ENCODE peak calls at places on chromosomes 2 and 18, in eight cellular contexts. One of them, this sample, is unnamed.

GRCh38 chr2:28400434-28400833 is 7.8 kb downstream of the FOSL2 start:
- DNase-seq in astrocyte of the cerebellum: no peak
- DNase-seq in foreskin fibroblast: no peak
- DNase-seq in RWPE2: no peak
- DNase-seq in fibroblast of lung: no peak
- DNase-seq in osteocyte: no peak
- DNase-seq in lung: no peak
- DNase-seq in GM12864: no peak
- DNase-seq in this sample: no peak

GRCh38 chr18:9985641-9986040 is 71.8 kb downstream of the VAPA start:
- DNase-seq in osteocyte: no peak
- DNase-seq in astrocyte of the cerebellum: no peak
- DNase-seq in lung: peak
- DNase-seq in foreskin fibroblast: no peak
- DNase-seq in GM12864: no peak
- DNase-seq in RWPE2: no peak
- DNase-seq in fibroblast of lung: no peak
- DNase-seq in this sample: no peak

GRCh38 chr18:35775887-35776286 is 194.3 kb downstream of the GALNT1 start:
- DNase-seq in astrocyte of the cerebellum: peak
- DNase-seq in RWPE2: no peak
- DNase-seq in GM12864: no peak
- DNase-seq in lung: no peak
- DNase-seq in foreskin fibroblast: peak
- DNase-seq in osteocyte: no peak
- DNase-seq in fibroblast of lung: peak
- DNase-seq in this sample: no peak

GRCh38 chr2:9627310-9627709 is 3.5 kb downstream of the YWHAQ start:
- DNase-seq in GM12864: no peak
- DNase-seq in astrocyte of the cerebellum: no peak
- DNase-seq in foreskin fibroblast: peak
- DNase-seq in RWPE2: no peak
- DNase-seq in fibroblast of lung: peak
- DNase-seq in lung: no peak
- DNase-seq in osteocyte: no peak
- DNase-seq in this sample: no peak

GRCh38 chr2:135641156-135642068 is 100.2 kb upstream of the UBXN4 start:
- DNase-seq in RWPE2: no peak
- DNase-seq in GM12864: no peak
- DNase-seq in astrocyte of the cerebellum: no peak
- DNase-seq in foreskin fibroblast: no peak
- DNase-seq in fibroblast of lung: no peak
- DNase-seq in osteocyte: no peak
- DNase-seq in lung: no peak
- DNase-seq in this sample: no peak

GRCh38 chr2:234761910-234762309 is 189.9 kb upstream of the SH3BP4 start:
- DNase-seq in fibroblast of lung: peak
- DNase-seq in RWPE2: no peak
- DNase-seq in astrocyte of the cerebellum: no peak
- DNase-seq in foreskin fibroblast: peak
- DNase-seq in osteocyte: no peak
- DNase-seq in GM12864: no peak
- DNase-seq in lung: no peak
- DNase-seq in this sample: no peak

GRCh38 chr2:218812861-218813260 is 18.7 kb downstream of the PRKAG3 start:
- DNase-seq in lung: no peak
- DNase-seq in osteocyte: peak
- DNase-seq in astrocyte of the cerebellum: no peak
- DNase-seq in foreskin fibroblast: no peak
- DNase-seq in GM12864: no peak
- DNase-seq in RWPE2: no peak
- DNase-seq in fibroblast of lung: no peak
- DNase-seq in this sample: no peak

GRCh38 chr2:70248810-70249438 is 496 bp upstream of the TIA1 start:
- DNase-seq in RWPE2: peak
- DNase-seq in foreskin fibroblast: no peak
- DNase-seq in astrocyte of the cerebellum: peak
- DNase-seq in lung: peak
- DNase-seq in GM12864: no peak
- DNase-seq in osteocyte: peak
- DNase-seq in fibroblast of lung: peak
- DNase-seq in this sample: peak

GRCh38 chr2:24342110-24342910 is 18.0 kb downstream of the ITSN2 start:
- DNase-seq in astrocyte of the cerebellum: no peak
- DNase-seq in osteocyte: no peak
- DNase-seq in RWPE2: no peak
- DNase-seq in foreskin fibroblast: peak
- DNase-seq in GM12864: no peak
- DNase-seq in fibroblast of lung: peak
- DNase-seq in lung: no peak
- DNase-seq in this sample: no peak

GRCh38 chr2:218679119-218679518 is 7.2 kb downstream of the STK36 start:
- DNase-seq in osteocyte: no peak
- DNase-seq in astrocyte of the cerebellum: no peak
- DNase-seq in GM12864: no peak
- DNase-seq in fibroblast of lung: no peak
- DNase-seq in lung: no peak
- DNase-seq in foreskin fibroblast: peak
- DNase-seq in RWPE2: no peak
- DNase-seq in this sample: no peak

GRCh38 chr2:168245074-168245825 is 2.1 kb downstream of the STK39 start:
- DNase-seq in osteocyte: no peak
- DNase-seq in RWPE2: no peak
- DNase-seq in foreskin fibroblast: peak
- DNase-seq in lung: no peak
- DNase-seq in GM12864: no peak
- DNase-seq in astrocyte of the cerebellum: no peak
- DNase-seq in fibroblast of lung: peak
- DNase-seq in this sample: no peak

GRCh38 chr2:168246483-168247340 is 683 bp downstream of the STK39 start:
- DNase-seq in astrocyte of the cerebellum: peak
- DNase-seq in osteocyte: peak
- DNase-seq in RWPE2: peak
- DNase-seq in fibroblast of lung: peak
- DNase-seq in foreskin fibroblast: peak
- DNase-seq in GM12864: no peak
- DNase-seq in lung: peak
- DNase-seq in this sample: peak

GRCh38 chr2:168246072-168246482 is 1.3 kb downstream of the STK39 start:
- DNase-seq in foreskin fibroblast: no peak
- DNase-seq in GM12864: no peak
- DNase-seq in osteocyte: no peak
- DNase-seq in RWPE2: no peak
- DNase-seq in astrocyte of the cerebellum: no peak
- DNase-seq in fibroblast of lung: no peak
- DNase-seq in lung: no peak
- DNase-seq in this sample: no peak

GRCh38 chr2:168244318-168244717 is 3.1 kb downstream of the STK39 start:
- DNase-seq in GM12864: no peak
- DNase-seq in fibroblast of lung: no peak
- DNase-seq in osteocyte: no peak
- DNase-seq in astrocyte of the cerebellum: no peak
- DNase-seq in foreskin fibroblast: peak
- DNase-seq in lung: no peak
- DNase-seq in RWPE2: no peak
- DNase-seq in this sample: peak

DNA sequence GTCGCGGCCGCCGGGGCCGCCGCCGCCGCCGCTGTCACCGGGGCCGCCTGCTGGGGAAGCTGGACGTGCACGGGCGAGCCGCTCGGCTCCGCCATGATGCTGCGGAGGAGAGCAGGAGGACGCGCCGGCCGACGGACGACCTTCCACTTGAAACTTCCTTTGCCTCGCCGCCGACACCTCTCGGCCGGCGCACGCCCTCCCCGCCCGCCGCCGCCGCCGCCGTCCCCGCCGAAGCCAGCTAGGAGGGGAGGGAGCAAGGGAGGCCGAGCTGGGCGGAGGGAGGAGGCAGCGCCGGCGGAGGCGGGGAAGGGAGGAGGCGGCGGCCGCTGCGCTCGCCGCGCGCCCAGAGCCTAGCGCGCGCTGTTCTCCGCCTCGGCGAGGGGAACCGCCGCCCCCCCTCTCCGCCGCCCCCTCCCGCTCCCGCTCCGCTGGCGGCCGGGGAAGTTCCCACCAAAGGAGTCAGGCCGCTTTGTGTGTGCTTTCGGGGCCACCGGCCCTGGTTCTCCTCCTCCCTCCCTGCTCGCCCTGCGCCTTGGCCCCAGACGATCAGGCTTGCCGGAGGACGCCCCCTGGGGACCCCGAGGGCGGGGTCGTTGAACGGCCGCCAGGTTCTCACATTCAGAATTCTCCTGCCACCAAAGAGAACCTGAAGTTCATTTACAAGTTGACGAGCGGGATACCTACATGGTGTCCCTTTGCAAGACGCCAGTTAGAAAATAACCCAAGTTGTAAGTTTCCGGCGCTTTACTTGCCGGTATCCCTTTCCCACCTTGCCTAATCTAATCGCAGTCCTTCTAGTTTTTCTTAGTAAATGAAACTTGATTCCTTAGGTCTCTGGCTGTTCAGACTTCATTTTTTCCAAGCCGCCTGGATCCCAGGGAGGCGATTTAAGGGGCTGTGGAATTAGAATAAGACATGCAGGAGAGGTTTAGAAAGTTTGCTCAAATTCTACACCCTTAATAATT is at the start of gene STK39:
- DNase-seq in osteocyte: peak
- DNase-seq in lung: peak
- DNase-seq in RWPE2: peak
- DNase-seq in GM12864: no peak
- DNase-seq in foreskin fibroblast: peak
- DNase-seq in astrocyte of the cerebellum: peak
- DNase-seq in fibroblast of lung: peak
- DNase-seq in this sample: peak
- TF ChIP-seq CTCF in osteocyte: no peak
- TF ChIP-seq CTCF in lung: no peak
- TF ChIP-seq CTCF in RWPE2: peak
- TF ChIP-seq CTCF in GM12864: no peak
- TF ChIP-seq CTCF in foreskin fibroblast: no peak
- TF ChIP-seq CTCF in astrocyte of the cerebellum: no peak
- TF ChIP-seq CTCF in fibroblast of lung: peak
- TF ChIP-seq CTCF in this sample: no peak

DNA sequence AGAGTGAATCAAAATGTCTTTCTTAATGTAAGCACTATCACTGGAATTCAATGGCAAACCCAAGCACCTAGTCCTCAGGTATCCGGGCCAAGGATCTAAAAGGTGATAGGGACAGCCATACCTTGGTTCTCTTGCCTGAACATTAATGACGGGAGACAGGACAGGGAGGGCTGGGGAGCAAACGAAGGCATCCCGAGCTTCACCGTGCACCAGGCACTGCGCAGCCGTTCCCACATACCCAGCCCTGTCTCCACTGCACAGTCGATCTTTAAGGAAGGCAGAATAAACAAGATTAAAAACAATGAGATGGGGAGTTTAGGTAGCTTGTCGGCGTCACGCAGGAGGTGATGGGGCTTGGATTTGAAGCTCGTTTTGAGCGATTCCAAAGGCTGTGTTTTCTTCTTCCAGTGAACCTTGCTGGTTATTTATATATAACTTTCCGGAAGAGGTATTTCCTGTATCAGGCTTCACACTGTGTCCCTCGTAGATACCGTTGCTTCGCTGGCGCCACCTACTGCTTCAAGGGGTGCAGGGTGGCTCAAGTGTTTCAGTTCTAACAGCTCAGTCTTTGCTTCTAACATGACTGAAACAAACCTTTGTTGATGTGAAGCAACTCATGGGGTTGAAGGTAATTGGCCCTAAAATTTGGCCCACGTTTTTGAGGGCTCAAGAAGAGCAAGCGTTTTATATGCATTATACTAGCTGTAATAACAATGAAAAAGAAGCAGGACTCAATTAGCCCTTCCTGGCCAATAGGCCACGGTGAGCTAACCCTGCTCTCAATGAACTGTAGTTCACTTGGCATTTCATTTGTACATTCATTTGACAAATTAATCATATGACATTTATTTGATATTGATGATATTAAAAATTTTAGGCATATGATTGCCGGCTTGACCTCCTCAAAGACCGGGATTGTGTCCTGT is 77.4 kb downstream of the DCDC2C start:
- DNase-seq in lung: peak
- DNase-seq in astrocyte of the cerebellum: peak
- DNase-seq in foreskin fibroblast: no peak
- DNase-seq in osteocyte: peak
- DNase-seq in GM12864: peak
- DNase-seq in RWPE2: no peak
- DNase-seq in fibroblast of lung: peak
- DNase-seq in this sample: no peak
- TF ChIP-seq CTCF in lung: peak
- TF ChIP-seq CTCF in astrocyte of the cerebellum: peak
- TF ChIP-seq CTCF in foreskin fibroblast: peak
- TF ChIP-seq CTCF in osteocyte: peak
- TF ChIP-seq CTCF in GM12864: peak
- TF ChIP-seq CTCF in RWPE2: peak
- TF ChIP-seq CTCF in fibroblast of lung: peak
- TF ChIP-seq CTCF in this sample: peak

GRCh38 chr2:42059261-42059898 is 11.6 kb downstream of the PKDCC start:
- DNase-seq in foreskin fibroblast: no peak
- DNase-seq in RWPE2: no peak
- DNase-seq in astrocyte of the cerebellum: no peak
- DNase-seq in lung: no peak
- DNase-seq in fibroblast of lung: no peak
- DNase-seq in osteocyte: no peak
- DNase-seq in GM12864: no peak
- DNase-seq in this sample: no peak

GRCh38 chr2:42061839-42062238 is 14.0 kb downstream of the PKDCC start:
- DNase-seq in GM12864: no peak
- DNase-seq in astrocyte of the cerebellum: no peak
- DNase-seq in osteocyte: no peak
- DNase-seq in lung: no peak
- DNase-seq in fibroblast of lung: no peak
- DNase-seq in RWPE2: no peak
- DNase-seq in foreskin fibroblast: no peak
- DNase-seq in this sample: no peak

GRCh38 chr2:42060718-42061619 is 13.1 kb downstream of the PKDCC start:
- DNase-seq in astrocyte of the cerebellum: no peak
- DNase-seq in lung: no peak
- DNase-seq in osteocyte: no peak
- DNase-seq in RWPE2: no peak
- DNase-seq in fibroblast of lung: peak
- DNase-seq in foreskin fibroblast: peak
- DNase-seq in GM12864: no peak
- DNase-seq in this sample: no peak

GRCh38 chr2:42057902-42058450 is 10.2 kb downstream of the PKDCC start:
- DNase-seq in lung: no peak
- DNase-seq in fibroblast of lung: no peak
- DNase-seq in GM12864: no peak
- DNase-seq in foreskin fibroblast: no peak
- DNase-seq in RWPE2: no peak
- DNase-seq in astrocyte of the cerebellum: no peak
- DNase-seq in osteocyte: no peak
- DNase-seq in this sample: no peak

GRCh38 chr2:42060028-42060427 is 12.2 kb downstream of the PKDCC start:
- DNase-seq in foreskin fibroblast: no peak
- DNase-seq in GM12864: no peak
- DNase-seq in astrocyte of the cerebellum: no peak
- DNase-seq in fibroblast of lung: no peak
- DNase-seq in lung: no peak
- DNase-seq in osteocyte: no peak
- DNase-seq in RWPE2: no peak
- DNase-seq in this sample: no peak
- TF ChIP-seq CTCF in foreskin fibroblast: no peak
- TF ChIP-seq CTCF in GM12864: no peak
- TF ChIP-seq CTCF in astrocyte of the cerebellum: no peak
- TF ChIP-seq CTCF in fibroblast of lung: no peak
- TF ChIP-seq CTCF in lung: no peak
- TF ChIP-seq CTCF in osteocyte: peak
- TF ChIP-seq CTCF in RWPE2: no peak
- TF ChIP-seq CTCF in this sample: no peak

GRCh38 chr18:69900941-69901340 is 46.7 kb downstream of the CD226 start:
- DNase-seq in osteocyte: no peak
- DNase-seq in foreskin fibroblast: no peak
- DNase-seq in lung: no peak
- DNase-seq in fibroblast of lung: no peak
- DNase-seq in astrocyte of the cerebellum: no peak
- DNase-seq in GM12864: no peak
- DNase-seq in RWPE2: no peak
- DNase-seq in this sample: no peak
- TF ChIP-seq CTCF in osteocyte: peak
- TF ChIP-seq CTCF in foreskin fibroblast: no peak
- TF ChIP-seq CTCF in lung: no peak
- TF ChIP-seq CTCF in fibroblast of lung: peak
- TF ChIP-seq CTCF in astrocyte of the cerebellum: no peak
- TF ChIP-seq CTCF in GM12864: no peak
- TF ChIP-seq CTCF in RWPE2: no peak
- TF ChIP-seq CTCF in this sample: no peak